ENCODE peak calls at places on chromosomes 12 and 14, in eight cellular contexts. Z, Q, L, B, F, A, I and V are unnamed samples.

GRCh38 chr12:118190266-118190665 is 54.3 kb downstream of the PEBP1 start:
- DNase-seq in Z (no peak), Q (no peak), L (no peak), B (no peak), F (no peak), A (no peak), I (no peak), V (no peak)

GRCh38 chr14:95039259-95039992 is 117.9 kb downstream of the DICER1 start:
- DNase-seq in Z (no peak), Q (no peak), L (no peak), B (peak; percentile 20), F (no peak), A (no peak), I (no peak), V (no peak)

GRCh38 chr12:50961708-50962107 is 9.4 kb downstream of the HIGD1C start:
- DNase-seq in Z (no peak), Q (no peak), L (no peak), B (no peak), F (no peak), A (no peak), I (no peak), V (no peak)

GRCh38 chr14:105077649-105077995 is 12.4 kb upstream of the GPR132 start:
- DNase-seq in Z (no peak), Q (no peak), L (no peak), B (no peak), F (no peak), A (no peak), I (no peak), V (no peak)

GRCh38 chr12:53804429-53804828 is 52.6 kb upstream of the CISTR start:
- DNase-seq in Z (no peak), Q (no peak), L (no peak), B (no peak), F (no peak), A (no peak), I (no peak), V (no peak)

GRCh38 chr12:42617622-42618021 is 28.1 kb upstream of the PRICKLE1 start:
- DNase-seq in Z (no peak), Q (no peak), L (no peak), B (no peak), F (no peak), A (no peak), I (no peak), V (no peak)

GRCh38 chr14:34231626-34232025 is 230.4 kb downstream of the SPTSSA start:
- DNase-seq in Z (no peak), Q (no peak), L (no peak), B (peak; percentile 31), F (no peak), A (no peak), I (no peak), V (no peak)

GRCh38 chr14:24629521-24629920 is 4.5 kb downstream of the GZMB start:
- DNase-seq in Z (no peak), Q (no peak), L (no peak), B (no peak), F (no peak), A (no peak), I (no peak), V (no peak)

GRCh38 chr12:110247340-110248095 is 33.5 kb upstream of the ATP2A2 start:
- DNase-seq in Z (no peak), Q (no peak), L (no peak), B (peak; percentile 73), F (no peak), A (no peak), I (no peak), V (no peak)

GRCh38 chr12:50567926-50568325 is 63.1 kb downstream of the DIP2B start:
- DNase-seq in Z (no peak), Q (no peak), L (no peak), B (no peak), F (no peak), A (no peak), I (no peak), V (no peak)

GRCh38 chr12:96054262-96054645 is 18.9 kb upstream of the LTA4H start:
- DNase-seq in Z (no peak), Q (no peak), L (no peak), B (no peak), F (no peak), A (no peak), I (no peak), V (no peak)

GRCh38 chr14:62939970-62940369 is 105.3 kb downstream of the KCNH5 start:
- DNase-seq in Z (no peak), Q (no peak), L (no peak), B (no peak), F (no peak), A (no peak), I (no peak), V (no peak)

GRCh38 chr12:113268621-113269020 is 47.4 kb downstream of the TPCN1 start:
- DNase-seq in Z (no peak), Q (no peak), L (no peak), B (no peak), F (no peak), A (no peak), I (no peak), V (no peak)

GRCh38 chr12:52807544-52808470 is 6.1 kb downstream of the KRT4 start:
- DNase-seq in Z (no peak), Q (no peak), L (no peak), B (no peak), F (no peak), A (no peak), I (no peak), V (no peak)

GRCh38 chr12:32302218-32302826 is 97.0 kb upstream of the FGD4 start:
- DNase-seq in Z (no peak), Q (no peak), L (peak; percentile 72), B (no peak), F (no peak), A (no peak), I (no peak), V (no peak)

GRCh38 chr12:27305673-27306504 is 26.7 kb upstream of the BMAL2 start:
- DNase-seq in Z (no peak), Q (no peak), L (no peak), B (no peak), F (no peak), A (no peak), I (no peak), V (no peak)

GRCh38 chr14:90641111-90642010 is 174.9 kb downstream of the TTC7B start:
- DNase-seq in Z (no peak), Q (no peak), L (no peak), B (no peak), F (no peak), A (no peak), I (no peak), V (no peak)

GRCh38 chr12:125185740-125186470 is 120.7 kb downstream of the AACS start:
- DNase-seq in Z (no peak), Q (no peak), L (peak; percentile 96), B (peak; percentile 78), F (no peak), A (no peak), I (no peak), V (no peak)

GRCh38 chr14:104286496-104286895 is 148.1 kb downstream of the KIF26A start:
- DNase-seq in Z (no peak), Q (no peak), L (no peak), B (no peak), F (no peak), A (no peak), I (no peak), V (no peak)